ENCODE peak calls at places on chromosomes 5 and 9, in nine cellular contexts. D is heart right ventricle; F is stomach; A is lung; N is heart left ventricle; Z is CD4-positive, alpha-beta T cell; T is transverse colon; J is fibroblast of lung; Q is colonic mucosa. R is an unnamed sample.

GRCh38 chr9:114405294-114406034 is 17.7 kb upstream of the AKNA start:
- DNase-seq in F (peak; percentile 81), A (peak; percentile 80), D (peak; percentile 52), N (peak; percentile 80), Q (peak; percentile 82), Z (peak; percentile 75), J (peak; percentile 81), T (peak; percentile 85), R (no peak)

GRCh38 chr5:172868924-172869565 is 35.0 kb downstream of the ERGIC1 start:
- DNase-seq in T (peak; percentile 67), F (peak; percentile 72), J (peak; percentile 96), D (peak; percentile 80), Q (no peak), A (peak; percentile 82), Z (no peak), N (peak; percentile 87), R (no peak)

GRCh38 chr5:139660105-139660915 is 12.2 kb downstream of the CXXC5 start:
- DNase-seq in Q (peak; percentile 87), N (peak; percentile 86), A (peak; percentile 85), Z (no peak), D (peak; percentile 78), F (peak; percentile 92), T (peak; percentile 82), J (no peak), R (no peak)

GRCh38 chr9:124645274-124645673 is 125.8 kb downstream of the NR6A1 start:
- DNase-seq in Z (no peak), D (no peak), A (no peak), J (no peak), N (no peak), T (no peak), Q (no peak), F (no peak), R (no peak)

GRCh38 chr9:3262831-3263544 is 262.8 kb downstream of the RFX3 start:
- DNase-seq in D (no peak), Z (no peak), F (no peak), Q (no peak), A (no peak), N (no peak), T (no peak), J (no peak), R (no peak)

GRCh38 chr9:23590601-23591000 is 235.4 kb downstream of the ELAVL2 start:
- DNase-seq in T (no peak), Q (no peak), D (no peak), F (no peak), N (no peak), J (no peak), Z (no peak), A (no peak), R (no peak)

GRCh38 chr9:133950206-133950915 is 41.8 kb downstream of the VAV2 start:
- DNase-seq in A (no peak), F (no peak), Q (no peak), Z (no peak), D (peak; percentile 34), J (peak; percentile 70), T (no peak), N (peak; percentile 65), R (no peak)

GRCh38 chr9:134858051-134858841 is 22.4 kb upstream of the FCN2 start:
- DNase-seq in D (no peak), N (no peak), Q (no peak), Z (no peak), A (no peak), F (no peak), T (no peak), J (peak; percentile 18), R (no peak)

GRCh38 chr5:32520995-32521394 is 64.4 kb upstream of the SUB1 start:
- DNase-seq in T (no peak), F (no peak), N (no peak), J (peak; percentile 76), D (no peak), A (no peak), Q (no peak), Z (no peak), R (no peak)

GRCh38 chr9:136312436-136312835 is 8.5 kb upstream of the CCDC187 start:
- DNase-seq in A (no peak), J (peak; percentile 68), N (no peak), Q (no peak), D (peak; percentile 56), Z (no peak), F (peak; percentile 54), T (peak; percentile 31), R (no peak)

GRCh38 chr9:135998013-135998380 is 36.8 kb upstream of the UBAC1 start:
- DNase-seq in F (no peak), N (no peak), A (no peak), J (no peak), Z (no peak), T (no peak), Q (no peak), D (no peak), R (no peak)

GRCh38 chr5:149403923-149404745 is 25.0 kb upstream of the IL17B start:
- DNase-seq in F (no peak), J (peak; percentile 82), D (no peak), Q (no peak), Z (no peak), A (no peak), N (no peak), T (no peak), R (no peak)

GRCh38 chr9:137166242-137167112 is 3.4 kb downstream of the LRRC26 start:
- DNase-seq in D (no peak), T (no peak), Z (no peak), N (no peak), F (no peak), Q (no peak), J (no peak), A (no peak), R (no peak)

GRCh38 chr5:29516224-29516623 is 1677.3 kb upstream of the CDH6 start:
- DNase-seq in F (no peak), N (no peak), J (no peak), A (no peak), D (no peak), T (no peak), Z (no peak), Q (no peak), R (no peak)

GRCh38 chr9:34589656-34590375 is at the start of gene CNTFR:
- DNase-seq in D (peak; percentile 54), N (no peak), T (no peak), Q (peak; percentile 34), A (no peak), F (no peak), Z (no peak), J (no peak), R (no peak)

GRCh38 chr9:34592895-34593601 is 3.5 kb upstream of the CNTFR start:
- DNase-seq in F (peak; percentile 44), N (peak; percentile 80), Q (peak; percentile 45), Z (no peak), T (peak; percentile 56), J (no peak), D (peak; percentile 81), A (peak; percentile 52), R (no peak)

GRCh38 chr9:34591911-34592866 is 2.7 kb upstream of the CNTFR start:
- DNase-seq in J (no peak), A (no peak), D (no peak), Q (no peak), F (no peak), Z (no peak), T (no peak), N (no peak), R (no peak)

GRCh38 chr9:34590376-34591090 is 1.0 kb upstream of the CNTFR start:
- DNase-seq in F (no peak), N (no peak), T (peak; percentile 62), A (no peak), J (no peak), Q (peak; percentile 65), Z (no peak), D (peak; percentile 32), R (no peak)

GRCh38 chr9:34591091-34591910 is 1.8 kb upstream of the CNTFR start:
- DNase-seq in F (peak; percentile 89), N (peak; percentile 92), T (peak; percentile 89), Q (peak; percentile 89), Z (peak; percentile 70), J (peak; percentile 71), D (peak; percentile 90), A (peak; percentile 86), R (peak; percentile 32)
- TF ChIP-seq CTCF in F (peak; percentile 90), N (peak; percentile 95), T (peak; percentile 96), Q (peak; percentile 89), Z (peak; percentile 89), J (peak; percentile 74), D (peak; percentile 93), A (peak; percentile 90), R (peak; percentile 85)

GRCh38 chr5:102718819-102719218 is 36.3 kb upstream of the PAM start:
- DNase-seq in F (no peak), D (no peak), J (no peak), T (no peak), Q (no peak), N (no peak), A (no peak), Z (no peak), R (no peak)

GRCh38 chr5:102716017-102716416 is 39.1 kb upstream of the PAM start:
- DNase-seq in J (no peak), Q (no peak), A (no peak), F (no peak), N (no peak), D (no peak), Z (no peak), T (no peak), R (no peak)

GRCh38 chr5:102720954-102721353 is 34.2 kb upstream of the PAM start:
- DNase-seq in Q (no peak), N (no peak), J (peak; percentile 23), D (no peak), A (no peak), T (no peak), Z (no peak), F (no peak), R (peak; percentile 7)

GRCh38 chr5:102722930-102723329 is 32.2 kb upstream of the PAM start:
- DNase-seq in D (no peak), N (no peak), F (no peak), A (no peak), Z (no peak), T (no peak), J (no peak), Q (no peak), R (no peak)

GRCh38 chr5:102719886-102720285 is 35.2 kb upstream of the PAM start:
- DNase-seq in T (no peak), F (no peak), J (no peak), Z (no peak), D (no peak), A (no peak), Q (no peak), N (no peak), R (no peak)
- H3K9me3 ChIP-seq in T (no peaks in the 10 kb centered on the region), F (no peaks in the 10 kb centered on the region), J (no peaks in the 10 kb centered on the region), Z (peaks cover 6% of the 10 kb centered on the region), D (no peaks in the 10 kb centered on the region), A (no peaks in the 10 kb centered on the region), Q (no peaks in the 10 kb centered on the region), N (no peaks in the 10 kb centered on the region), R (no peaks in the 10 kb centered on the region)

GRCh38 chr9:122186301-122186700 is 26.6 kb downstream of the MORN5 start:
- DNase-seq in Q (peak; percentile 65), D (no peak), J (no peak), N (no peak), T (peak; percentile 51), F (peak; percentile 33), Z (no peak), A (no peak), R (no peak)
- H3K27ac ChIP-seq in Q (no peak overlapping the region), D (no peak overlapping the region), J (no peak overlapping the region), N (no peak overlapping the region), T (no peak overlapping the region), F (no peak overlapping the region), Z (no peak overlapping the region), A (no peak overlapping the region), R (no peak overlapping the region)

DNA sequence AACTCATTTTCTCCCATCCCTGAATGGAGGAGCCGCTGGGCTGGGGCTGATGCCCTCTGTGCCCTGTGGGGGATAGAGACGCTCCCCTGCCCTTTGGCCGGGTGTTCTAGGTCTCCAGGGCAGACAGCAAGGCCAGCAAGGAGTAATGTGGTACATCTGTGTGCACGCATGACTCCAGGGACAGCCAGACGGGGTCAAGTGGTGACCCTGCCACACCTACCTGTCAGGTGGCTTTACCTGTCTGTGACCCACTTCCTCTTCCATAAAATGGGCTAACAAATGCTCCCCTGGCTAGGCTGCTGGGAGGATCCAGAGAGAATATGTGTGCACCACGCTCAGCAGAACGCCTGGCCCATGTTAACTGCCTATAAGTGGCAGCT is 35.4 kb upstream of the BARHL1 start:
- DNase-seq in Z (no peak), F (no peak), D (no peak), T (no peak), N (no peak), A (no peak), Q (no peak), J (no peak), R (no peak)
- TF ChIP-seq CTCF in Z (no peak), F (no peak), D (no peak), T (no peak), N (no peak), A (no peak), Q (no peak), J (no peak), R (no peak)